ENCODE peak calls at places on chromosome 13, in five cellular contexts. F is osteoblast, Q is psoas muscle, D is Peyer's patch, V is HCT116. E is an unnamed sample.

GRCh38 chr13:39783051-39783450 is 127.6 kb downstream of the COG6 start:
- DNase-seq in F (no peak), Q (no peak), D (no peak), V (no peak), E (no peak)

GRCh38 chr13:80603351-80603750 is 262.4 kb upstream of the SPRY2 start:
- DNase-seq in F (no peak), Q (no peak), D (no peak), V (no peak), E (no peak)

GRCh38 chr13:23440821-23441608 is 7.5 kb upstream of the SACS start:
- DNase-seq in F (peak), Q (peak), D (no peak), V (no peak), E (no peak)

GRCh38 chr13:51674276-51674675 is 90.0 kb downstream of the WDFY2 start:
- DNase-seq in F (no peak), Q (no peak), D (no peak), V (peak), E (peak)

GRCh38 chr13:20843177-20843576 is 59.4 kb downstream of the XPO4 start:
- DNase-seq in F (no peak), Q (no peak), D (no peak), V (no peak), E (peak)

GRCh38 chr13:46817081-46817480 is 20.1 kb upstream of the ESD start:
- DNase-seq in F (no peak), Q (no peak), D (no peak), V (no peak), E (no peak)

GRCh38 chr13:66994097-66994496 is 236.0 kb downstream of the PCDH9 start:
- DNase-seq in F (peak), Q (peak), D (peak), V (no peak), E (no peak)

GRCh38 chr13:40197049-40197448 is 469.4 kb downstream of the FOXO1 start:
- DNase-seq in F (no peak), Q (no peak), D (no peak), V (no peak), E (no peak)

GRCh38 chr13:30371649-30372265 is 50.5 kb upstream of the UBE2L5 start:
- DNase-seq in F (peak), Q (no peak), D (peak), V (peak), E (no peak)

GRCh38 chr13:23427342-23428182 is 5.9 kb downstream of the SACS start:
- DNase-seq in F (peak), Q (no peak), D (no peak), V (no peak), E (peak)

GRCh38 chr13:23984541-23984940 is 87.2 kb upstream of the C1QTNF9B start:
- DNase-seq in F (no peak), Q (no peak), D (no peak), V (no peak), E (peak)

GRCh38 chr13:73945871-73946270 is 188.3 kb downstream of the KLF12 start:
- DNase-seq in F (no peak), Q (peak), D (no peak), V (no peak), E (no peak)

GRCh38 chr13:30388401-30389283 is 33.7 kb upstream of the UBE2L5 start:
- DNase-seq in F (no peak), Q (peak), D (no peak), V (no peak), E (no peak)

GRCh38 chr13:44726214-44726613 is 150.1 kb upstream of the TSC22D1 start:
- DNase-seq in F (peak), Q (no peak), D (no peak), V (no peak), E (no peak)

GRCh38 chr13:39417131-39417530 is 185.9 kb downstream of the LHFPL6 start:
- DNase-seq in F (no peak), Q (no peak), D (no peak), V (no peak), E (no peak)

GRCh38 chr13:71828117-71828516 is 38.9 kb downstream of the DACH1 start:
- DNase-seq in F (no peak), Q (no peak), D (no peak), V (no peak), E (no peak)

GRCh38 chr13:46554971-46555370 is 2.0 kb downstream of the LRCH1 start:
- DNase-seq in F (no peak), Q (no peak), D (no peak), V (no peak), E (no peak)

GRCh38 chr13:21894091-21894490 is 223.2 kb downstream of the FGF9 start:
- DNase-seq in F (no peak), Q (no peak), D (peak), V (no peak), E (no peak)

GRCh38 chr13:21150013-21150412 is 26.3 kb downstream of the SKA3 start:
- DNase-seq in F (no peak), Q (no peak), D (no peak), V (no peak), E (no peak)

GRCh38 chr13:48731957-48732569 is 78.3 kb downstream of the CYSLTR2 start:
- DNase-seq in F (no peak), Q (peak), D (peak), V (peak), E (no peak)

GRCh38 chr13:89227356-89227755 is 1556.2 kb downstream of the SLITRK5 start:
- DNase-seq in F (no peak), Q (no peak), D (no peak), V (no peak), E (no peak)

GRCh38 chr13:22934744-22935523 is 245.8 kb upstream of the SGCG start:
- DNase-seq in F (no peak), Q (no peak), D (no peak), V (no peak), E (no peak)

GRCh38 chr13:59665736-59666135 is 498.0 kb downstream of the DIAPH3 start:
- DNase-seq in F (no peak), Q (no peak), D (no peak), V (no peak), E (no peak)

GRCh38 chr13:45826741-45827140 is 24.8 kb downstream of the SIAH3 start:
- DNase-seq in F (no peak), Q (no peak), D (no peak), V (no peak), E (no peak)

GRCh38 chr13:100954430-100955361 is 280.1 kb upstream of the TMTC4 start:
- DNase-seq in F (no peak), Q (no peak), D (no peak), V (no peak), E (no peak)

GRCh38 chr13:41941174-41941573 is 19.7 kb downstream of the VWA8 start:
- DNase-seq in F (no peak), Q (no peak), D (no peak), V (no peak), E (no peak)

GRCh38 chr13:41944229-41944628 is 16.7 kb downstream of the VWA8 start:
- DNase-seq in F (no peak), Q (no peak), D (no peak), V (no peak), E (no peak)

GRCh38 chr13:41944635-41945401 is 16.1 kb downstream of the VWA8 start:
- DNase-seq in F (no peak), Q (no peak), D (no peak), V (no peak), E (peak)

GRCh38 chr13:41939403-41939802 is 21.5 kb downstream of the VWA8 start:
- DNase-seq in F (no peak), Q (no peak), D (no peak), V (no peak), E (no peak)

DNA sequence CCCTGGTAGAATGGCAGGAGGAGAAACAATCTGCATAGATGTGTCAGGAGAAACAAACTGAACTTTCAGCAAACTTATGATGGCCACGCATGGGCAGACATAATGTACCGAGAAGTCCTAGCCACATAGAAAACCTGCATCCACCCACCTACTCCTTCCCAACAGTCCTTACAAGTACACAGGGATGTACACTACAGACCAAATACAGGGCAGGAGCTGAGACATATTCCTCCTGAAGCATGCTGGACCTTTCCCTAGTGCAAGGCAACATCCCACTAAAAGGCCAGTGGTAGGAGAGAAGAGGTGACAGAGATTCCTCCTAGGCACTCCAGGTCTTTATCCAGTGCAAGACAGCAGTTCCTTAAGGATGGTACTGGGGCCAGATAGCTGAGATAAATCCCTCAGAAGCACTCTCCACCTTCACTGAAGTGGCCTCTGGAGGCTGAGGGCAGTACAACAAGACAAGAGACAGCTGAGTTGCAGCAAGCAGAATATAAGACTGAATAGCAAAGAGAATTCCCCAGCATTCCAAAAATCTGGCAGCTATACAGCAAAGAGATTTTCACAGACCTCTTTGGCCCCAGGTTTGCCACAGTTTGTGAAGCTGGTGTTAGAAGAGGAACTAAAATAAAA is 18.3 kb downstream of the VWA8 start:
- DNase-seq in F (no peak), Q (no peak), D (no peak), V (no peak), E (peak)
- TF ChIP-seq CTCF in F (peak), Q (peak), D (no peak), V (peak), E (peak)

DNA sequence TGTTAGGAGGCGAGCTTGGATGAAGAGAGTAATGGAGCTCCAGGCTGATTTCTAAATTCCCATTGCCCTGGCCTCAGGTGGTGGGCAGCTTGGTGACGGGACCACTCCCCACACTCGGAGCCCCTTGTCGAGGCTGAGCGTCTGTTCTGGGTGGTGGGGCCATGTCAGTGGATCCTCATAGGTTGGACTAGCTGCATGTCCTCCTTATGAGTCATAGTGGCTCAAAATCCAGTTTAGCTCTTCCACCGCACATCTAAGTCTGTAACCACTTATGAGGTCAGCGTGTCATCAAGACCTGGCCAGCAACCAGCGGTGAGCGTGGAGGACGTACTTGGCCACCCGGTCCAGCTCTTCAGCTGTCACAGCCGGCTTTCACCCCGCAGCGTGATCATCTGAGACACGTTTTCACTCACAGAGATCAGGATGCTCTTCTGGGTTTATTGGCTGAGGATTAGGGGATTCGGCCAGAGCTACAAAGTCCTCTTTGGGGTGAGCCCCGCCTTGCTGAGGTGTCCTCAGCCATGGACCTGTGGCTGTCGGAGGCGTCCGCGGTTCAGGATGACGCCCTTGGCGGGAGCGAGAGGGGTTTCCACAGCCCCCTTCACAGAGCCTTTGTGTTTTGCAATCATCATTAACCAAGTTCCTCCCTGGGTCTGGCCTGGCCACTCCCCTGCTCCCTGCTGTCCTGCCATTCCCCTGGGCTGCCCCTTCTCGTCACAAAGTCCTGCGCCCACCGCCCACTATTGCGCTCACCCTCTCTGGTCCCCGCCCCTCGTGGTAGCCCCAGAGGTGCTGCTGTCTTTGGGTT is 41.9 kb downstream of the ADPRHL1 start:
- DNase-seq in F (peak), Q (peak), D (peak), V (peak), E (no peak)
- H3K4me3 ChIP-seq in F (peak), Q (peak), D (no peak), V (peak), E (no peak)

GRCh38 chr13:102591988-102592781 is 4.6 kb upstream of the TPP2 start:
- DNase-seq in F (no peak), Q (peak), D (peak), V (peak), E (no peak)
- TF ChIP-seq CTCF in F (peak), Q (peak), D (peak), V (peak), E (peak)

GRCh38 chr13:75414036-75414827 is 67.7 kb downstream of the TBC1D4 start:
- DNase-seq in F (no peak), Q (no peak), D (no peak), V (no peak), E (no peak)
- H3K4me3 ChIP-seq in F (no peak), Q (no peak), D (no peak), V (no peak), E (no peak)

DNA sequence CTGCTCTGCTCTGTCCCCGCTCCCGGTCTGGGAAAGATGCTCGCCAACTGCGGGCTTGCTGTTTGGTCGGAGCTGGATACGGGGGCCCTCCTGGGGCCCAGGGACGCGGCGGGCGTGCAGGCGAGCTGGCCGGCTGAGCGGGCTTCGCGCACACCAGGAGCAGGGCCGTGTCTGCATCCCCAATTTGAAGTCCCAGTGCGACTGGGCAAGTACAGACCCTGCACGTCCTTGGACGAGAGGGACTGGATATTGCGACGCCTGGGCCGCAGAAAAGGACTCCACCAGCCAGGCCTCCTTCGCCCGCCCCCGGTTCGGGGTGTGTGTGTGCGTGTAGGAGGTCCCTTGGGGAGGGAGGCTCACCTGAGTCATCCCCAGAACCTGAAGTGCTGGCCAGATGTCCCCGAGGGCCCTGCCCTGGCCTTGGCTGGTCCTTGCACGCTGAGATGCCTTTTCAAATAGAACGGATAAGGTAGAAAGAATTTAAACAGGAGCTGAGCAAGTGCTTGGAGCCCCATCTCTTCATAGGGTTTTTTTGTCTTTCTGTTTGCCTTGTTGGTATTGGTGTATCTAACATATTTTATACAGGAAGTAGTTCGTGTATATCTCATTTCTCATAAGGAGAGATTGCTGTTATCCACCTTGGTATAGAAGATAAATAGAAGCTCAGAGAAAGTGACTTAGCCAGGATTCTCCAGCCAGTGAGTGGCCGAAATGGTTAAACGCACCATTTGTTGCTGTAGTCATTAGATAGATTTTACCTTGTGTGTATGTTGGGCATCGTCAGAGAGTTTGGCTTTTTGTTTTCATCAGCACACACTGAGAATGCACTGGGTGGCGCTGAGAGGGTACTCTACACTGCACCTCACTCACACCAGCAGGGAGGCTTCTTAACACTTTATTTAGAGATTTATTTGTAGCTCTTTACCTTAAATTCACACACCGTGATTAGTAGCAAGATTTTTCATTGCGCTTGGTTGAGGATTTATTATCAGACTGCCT is 1.1 kb downstream of the NAXD start:
- DNase-seq in F (peak), Q (peak), D (peak), V (peak), E (no peak)
- TF ChIP-seq CTCF in F (peak), Q (no peak), D (peak), V (no peak), E (peak)